ENCODE peak calls at places on chromosomes 11 and 22, in four cellular contexts. A, L, S and F are unnamed samples.

GRCh38 chr11:75242722-75243600 is 2.4 kb downstream of the TPBGL start:
- DNase-seq in L (no peak), A (no peak), S (no peak), F (no peak)

GRCh38 chr11:116035972-116036371 is 531.8 kb upstream of the CADM1 start:
- DNase-seq in A (no peak), L (no peak), S (no peak), F (no peak)

GRCh38 chr11:61256710-61257482 is 15.9 kb downstream of the PGA5 start:
- DNase-seq in L (no peak), A (no peak), S (no peak), F (no peak)

GRCh38 chr22:46140989-46141928 is 9.1 kb upstream of the PPARA start:
- DNase-seq in L (no peak), A (no peak), S (no peak), F (no peak)

GRCh38 chr11:64935634-64936081 is at the start of gene GPHA2:
- DNase-seq in A (no peak), S (no peak), L (peak), F (no peak)

GRCh38 chr11:27401760-27402316 is 38.8 kb upstream of the CCDC34 start:
- DNase-seq in S (peak), A (no peak), L (peak), F (peak)

GRCh38 chr11:10412266-10412665 is 42.8 kb upstream of the AMPD3 start:
- DNase-seq in A (no peak), S (no peak), L (peak), F (no peak)

GRCh38 chr11:88603499-88603898 is 266.0 kb upstream of the CTSC start:
- DNase-seq in S (no peak), A (no peak), L (no peak), F (peak)

GRCh38 chr22:39270280-39270679 is 25.5 kb upstream of the PDGFB start:
- DNase-seq in A (no peak), S (no peak), L (no peak), F (no peak)

GRCh38 chr22:31572939-31573338 is 76.6 kb downstream of the SFI1 start:
- DNase-seq in L (no peak), A (no peak), S (no peak), F (no peak)

GRCh38 chr22:25200967-25201366 is 1.3 kb downstream of the CRYBB3 start:
- DNase-seq in S (no peak), A (no peak), L (no peak), F (no peak)

GRCh38 chr11:60959445-60959844 is 7.5 kb upstream of the SLC15A3 start:
- DNase-seq in A (no peak), L (no peak), S (peak), F (no peak)

GRCh38 chr11:35918716-35919115 is 25.1 kb upstream of the LDLRAD3 start:
- DNase-seq in L (no peak), S (no peak), A (peak), F (no peak)

GRCh38 chr22:28903080-28903479 is 19.7 kb downstream of the ZNRF3 start:
- DNase-seq in A (no peak), L (no peak), S (no peak), F (no peak)

GRCh38 chr22:29301716-29302401 is 4.6 kb upstream of the GAS2L1 start:
- DNase-seq in L (no peak), S (peak), A (no peak), F (no peak)